ENCODE peak calls at places on chromosomes 5 and 9, in five cellular contexts. S is SJSA1; H is CD8-positive, alpha-beta memory T cell; I is cardiac muscle cell; B is T-cell. G is an unnamed sample.

GRCh38 chr9:132531187-132531586 is 51.2 kb upstream of the BARHL1 start:
- DNase-seq in I (no peak), S (no peak), B (no peak), H (no peak), G (no peak)

GRCh38 chr9:571066-571465 is 270.4 kb upstream of the DMRT1 start:
- DNase-seq in H (no peak), B (no peak), I (peak; percentile 41), S (no peak), G (no peak)

GRCh38 chr9:2116073-2116472 is 100.9 kb downstream of the SMARCA2 start:
- DNase-seq in B (no peak), H (no peak), I (peak; percentile 15), S (no peak), G (no peak)

GRCh38 chr5:77285442-77285841 is 75.0 kb downstream of the PDE8B start:
- DNase-seq in I (no peak), S (no peak), H (no peak), B (no peak), G (no peak)

GRCh38 chr5:147098233-147098790 is 136.5 kb upstream of the STK32A start:
- DNase-seq in B (no peak), I (peak; percentile 66), S (peak; percentile 63), H (no peak), G (peak; percentile 24)

GRCh38 chr5:146388418-146388817 is 49.8 kb downstream of the POU4F3 start:
- DNase-seq in I (peak; percentile 29), H (no peak), S (no peak), B (no peak), G (no peak)

GRCh38 chr5:58072202-58072791 is 387.6 kb downstream of the PLK2 start:
- DNase-seq in I (peak; percentile 25), H (no peak), B (no peak), S (no peak), G (no peak)

GRCh38 chr9:130681769-130682489 is 11.7 kb upstream of the EXOSC2 start:
- DNase-seq in B (no peak), S (no peak), I (no peak), H (no peak), G (no peak)

GRCh38 chr5:58314356-58315045 is 145.4 kb downstream of the PLK2 start:
- DNase-seq in I (no peak), B (no peak), S (no peak), H (no peak), G (no peak)

GRCh38 chr5:80592761-80593160 is 22.7 kb upstream of the ANKRD34B start:
- DNase-seq in I (no peak), S (no peak), H (no peak), B (no peak), G (no peak)

GRCh38 chr5:111197523-111197922 is 26.7 kb upstream of the CAMK4 start:
- DNase-seq in I (peak; percentile 43), H (no peak), B (no peak), S (no peak), G (no peak)

GRCh38 chr9:70525553-70525952 is 111.1 kb upstream of the KLF9 start:
- DNase-seq in S (no peak), I (peak; percentile 85), B (no peak), H (no peak), G (no peak)

GRCh38 chr5:159601216-159601615 is 270.9 kb upstream of the IL12B start:
- DNase-seq in I (no peak), B (no peak), S (no peak), H (no peak), G (no peak)